ENCODE peak calls at places on chromosomes 6 and 20, in five cellular contexts. I, Y, S, J and R are unnamed samples.

GRCh38 chr20:45345104-45345936 is 2.9 kb downstream of the SDC4 start:
- DNase-seq in I (no peak), Y (no peak), S (no peak), J (no peak), R (no peak)

GRCh38 chr6:32615885-32616532 is 21.2 kb upstream of the HLA-DQA1 start:
- DNase-seq in I (no peak), Y (no peak), S (no peak), J (no peak), R (no peak)

GRCh38 chr6:37269105-37269504 is 11.2 kb upstream of the TMEM217 start:
- DNase-seq in I (no peak), Y (no peak), S (no peak), J (no peak), R (no peak)

GRCh38 chr6:168248148-168248620 is 71.4 kb downstream of the DACT2 start:
- DNase-seq in I (no peak), Y (no peak), S (no peak), J (no peak), R (no peak)

GRCh38 chr20:22775671-22776139 is 191.3 kb upstream of the FOXA2 start:
- DNase-seq in I (no peak), Y (no peak), S (peak), J (peak), R (no peak)

GRCh38 chr6:31441368-31442267 is 38.2 kb downstream of the MICA start:
- DNase-seq in I (peak), Y (peak), S (peak), J (peak), R (no peak)

GRCh38 chr6:54873589-54873988 is 27.0 kb downstream of the FAM83B start:
- DNase-seq in I (no peak), Y (no peak), S (no peak), J (no peak), R (no peak)

GRCh38 chr6:91276315-91276714 is 689.4 kb upstream of the MAP3K7 start:
- DNase-seq in I (no peak), Y (no peak), S (peak), J (no peak), R (no peak)

GRCh38 chr6:26223677-26224546 is 136.7 kb downstream of the HFE start:
- DNase-seq in I (peak), Y (no peak), S (peak), J (peak), R (peak)

GRCh38 chr20:53873249-53873642 is 197.1 kb downstream of the BCAS1 start:
- DNase-seq in I (no peak), Y (no peak), S (no peak), J (no peak), R (no peak)

GRCh38 chr6:98839788-98840361 is 5.5 kb downstream of the POU3F2 start:
- DNase-seq in I (no peak), Y (no peak), S (peak), J (peak), R (no peak)

GRCh38 chr20:53346266-53346665 is 247.4 kb downstream of the ZNF217 start:
- DNase-seq in I (no peak), Y (no peak), S (no peak), J (no peak), R (no peak)

GRCh38 chr20:4060054-4060795 is 44.9 kb upstream of the RNF24 start:
- DNase-seq in I (peak), Y (no peak), S (no peak), J (no peak), R (no peak)

GRCh38 chr6:82396964-82397761 is 33.5 kb downstream of the TPBG start:
- DNase-seq in I (peak), Y (no peak), S (peak), J (peak), R (peak)

DNA sequence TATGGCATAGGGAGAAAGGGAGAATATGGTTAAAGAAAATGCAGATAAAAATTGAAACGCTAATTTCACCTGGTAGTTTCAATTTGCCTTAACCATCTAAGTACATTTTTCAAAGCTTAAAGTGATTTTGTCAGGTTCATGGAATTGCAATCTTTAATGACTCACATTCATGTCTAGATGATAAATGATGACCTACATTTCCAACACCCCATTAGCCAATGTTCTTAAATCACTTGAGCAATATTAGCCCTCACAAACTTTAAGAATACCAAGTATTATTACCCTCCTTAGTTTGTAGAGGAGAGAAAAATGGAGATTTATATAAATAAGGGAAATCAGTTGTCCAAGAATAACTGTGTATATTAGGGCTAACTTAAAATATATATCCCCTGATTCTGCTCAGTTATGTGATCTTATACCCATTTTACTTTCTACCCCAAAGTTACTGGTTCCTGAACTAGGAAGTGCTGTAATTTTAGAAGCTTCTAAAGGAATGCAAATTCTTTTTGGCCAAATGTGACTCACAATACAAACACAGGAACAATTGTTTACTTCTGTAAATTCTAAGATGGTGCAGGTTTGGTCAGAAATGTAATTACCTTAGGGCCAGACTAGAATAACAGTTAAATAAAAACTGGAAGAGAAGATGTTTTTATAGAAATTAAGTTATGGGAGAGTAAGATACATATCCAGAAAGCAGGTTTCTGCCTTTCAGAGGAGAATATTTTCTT is 34.5 kb downstream of the TPBG start:
- DNase-seq in I (no peak), Y (no peak), S (peak), J (peak), R (peak)
- H3K4me3 ChIP-seq in I (no peak), Y (no peak), S (no peak), J (no peak), R (no peak)

DNA sequence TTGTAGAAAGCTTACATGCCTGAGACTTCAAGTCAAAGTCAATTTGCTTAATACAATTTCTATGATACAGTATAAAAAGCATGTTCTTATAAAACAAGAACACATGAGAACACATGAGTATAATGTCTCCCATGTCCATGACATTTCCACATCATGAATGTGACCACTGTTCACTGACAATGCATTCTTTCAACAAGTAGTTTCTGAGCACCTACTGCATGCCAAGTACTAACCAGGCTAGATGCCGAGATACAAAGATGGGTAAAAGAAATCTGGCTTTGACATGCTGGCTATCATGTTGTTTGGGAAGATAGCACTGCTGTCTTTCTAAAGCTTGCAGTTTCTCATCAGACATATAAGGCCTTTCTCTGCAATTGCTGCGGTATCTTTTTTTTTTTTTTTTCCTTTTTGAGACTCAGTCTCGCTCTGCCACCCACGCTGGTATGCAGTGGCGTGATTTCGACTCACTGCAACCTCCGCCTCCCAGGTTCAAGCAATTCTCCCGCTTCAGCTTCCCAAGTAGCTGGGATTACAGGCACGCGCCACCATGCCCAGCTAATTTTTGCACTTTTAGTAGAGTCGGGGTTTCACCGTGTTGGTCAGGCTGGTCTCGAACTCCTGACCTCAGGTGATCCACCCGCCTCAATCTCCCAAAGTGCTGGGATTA is 123.6 kb upstream of the DST start:
- DNase-seq in I (no peak), Y (no peak), S (no peak), J (no peak), R (no peak)
- H3K4me3 ChIP-seq in I (peak), Y (no peak), S (no peak), J (no peak), R (no peak)

GRCh38 chr6:136793348-136793747 is 1.1 kb upstream of the MAP3K5 start:
- DNase-seq in I (peak), Y (no peak), S (no peak), J (no peak), R (no peak)
- H3K4me3 ChIP-seq in I (peak), Y (peak), S (peak), J (peak), R (peak)

GRCh38 chr6:166258854-166259276 is 49.3 kb downstream of the PRR18 start:
- DNase-seq in I (peak), Y (peak), S (peak), J (no peak), R (no peak)

GRCh38 chr6:166259296-166259977 is 48.8 kb downstream of the PRR18 start:
- DNase-seq in I (peak), Y (peak), S (no peak), J (no peak), R (no peak)

GRCh38 chr6:166257911-166258318 is 50.3 kb downstream of the PRR18 start:
- DNase-seq in I (peak), Y (no peak), S (no peak), J (no peak), R (no peak)

GRCh38 chr6:166266336-166266735 is 41.9 kb downstream of the PRR18 start:
- DNase-seq in I (no peak), Y (no peak), S (no peak), J (no peak), R (no peak)

DNA sequence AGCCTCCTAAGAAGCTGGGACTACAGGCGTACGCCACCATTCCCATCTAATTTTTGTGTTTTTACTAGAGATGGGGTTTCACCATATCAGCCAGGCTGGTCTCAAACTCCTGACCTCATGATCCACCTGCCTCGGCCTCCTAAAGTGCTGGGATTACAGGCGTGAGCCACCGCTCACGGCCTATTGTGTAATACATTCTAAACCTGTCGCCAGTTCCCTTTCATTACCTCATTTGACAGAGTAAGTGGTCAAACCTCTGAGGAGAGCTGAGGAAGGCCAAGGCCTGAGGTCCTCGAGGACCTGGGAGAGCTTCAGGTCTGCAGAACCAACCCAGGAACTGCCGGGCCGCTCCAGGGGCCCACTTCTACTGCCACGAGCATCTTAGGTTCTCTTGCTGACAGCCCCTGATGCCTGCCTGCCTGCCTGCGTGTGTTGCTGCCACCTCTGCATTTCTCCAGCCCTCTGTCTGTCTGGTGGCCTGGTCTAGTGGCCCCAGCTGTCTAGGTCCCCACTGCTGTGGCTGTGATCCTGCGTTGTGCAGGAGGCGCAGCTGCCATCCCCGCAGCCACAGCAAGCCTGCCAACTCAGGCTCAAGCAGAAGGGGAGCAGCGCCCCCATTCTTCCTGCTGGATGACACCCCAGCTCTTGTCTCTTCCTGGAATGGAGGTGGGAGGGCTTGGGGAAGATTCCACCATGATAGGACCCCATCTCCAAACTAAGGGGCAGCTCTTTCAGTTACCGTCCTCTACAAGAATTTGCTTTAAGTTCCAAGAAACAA is 45.3 kb downstream of the PRR18 start:
- DNase-seq in I (no peak), Y (no peak), S (no peak), J (no peak), R (no peak)
- H3K4me3 ChIP-seq in I (no peak), Y (no peak), S (no peak), J (no peak), R (no peak)

DNA sequence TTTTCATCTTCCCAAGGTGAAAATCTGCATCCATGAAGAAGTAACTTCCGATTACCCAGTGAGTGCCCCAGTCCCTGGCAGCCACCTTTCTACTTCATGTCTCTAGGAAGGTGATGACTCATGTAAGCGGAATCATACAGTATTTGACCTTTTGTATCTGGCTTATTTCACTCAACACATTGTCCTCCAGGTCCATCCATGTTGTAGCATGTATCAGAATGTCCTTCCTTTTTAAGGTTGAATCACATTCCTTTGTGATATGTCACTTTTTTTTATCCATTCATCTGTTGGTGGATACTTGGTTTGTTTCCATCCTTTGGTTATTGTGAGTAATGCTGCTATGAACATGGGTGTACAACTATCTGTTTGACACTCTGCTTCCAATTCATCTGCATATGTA is 176.3 kb upstream of the CDYL start:
- DNase-seq in I (no peak), Y (no peak), S (peak), J (peak), R (peak)
- H3K4me3 ChIP-seq in I (no peak), Y (no peak), S (no peak), J (no peak), R (no peak)